ENCODE peak calls at places on chromosomes 6 and 20, in six cellular contexts. One of them, this sample, is unnamed.

GRCh38 chr6:75205776-75206334 is at the start of gene COL12A1:
- DNase-seq in adrenal gland: peak; percentile 47
- DNase-seq in A549: peak; percentile 55
- DNase-seq in IMR-90: peak; percentile 100
- DNase-seq in esophagus squamous epithelium: peak; percentile 22
- DNase-seq in gastrocnemius medialis: peak; percentile 87
- DNase-seq in this sample: peak; percentile 79

GRCh38 chr6:4568138-4568537 is 208.1 kb upstream of the CDYL start:
- DNase-seq in adrenal gland: no peak
- DNase-seq in A549: no peak
- DNase-seq in IMR-90: no peak
- DNase-seq in esophagus squamous epithelium: no peak
- DNase-seq in gastrocnemius medialis: no peak
- DNase-seq in this sample: no peak

GRCh38 chr6:11525468-11526155 is 11.9 kb upstream of the TMEM170B start:
- DNase-seq in adrenal gland: peak; percentile 55
- DNase-seq in A549: no peak
- DNase-seq in IMR-90: peak; percentile 13
- DNase-seq in esophagus squamous epithelium: no peak
- DNase-seq in gastrocnemius medialis: peak; percentile 72
- DNase-seq in this sample: peak; percentile 63

GRCh38 chr6:28336284-28337024 is 506 bp upstream of the ZSCAN31 start:
- DNase-seq in adrenal gland: peak; percentile 32
- DNase-seq in A549: no peak
- DNase-seq in IMR-90: peak; percentile 31
- DNase-seq in esophagus squamous epithelium: no peak
- DNase-seq in gastrocnemius medialis: no peak
- DNase-seq in this sample: peak; percentile 34

GRCh38 chr20:22568872-22569344 is 15.5 kb downstream of the FOXA2 start:
- DNase-seq in adrenal gland: no peak
- DNase-seq in A549: no peak
- DNase-seq in IMR-90: no peak
- DNase-seq in esophagus squamous epithelium: no peak
- DNase-seq in gastrocnemius medialis: no peak
- DNase-seq in this sample: peak; percentile 38

GRCh38 chr6:111260570-111261298 is 173.4 kb downstream of the SLC16A10 start:
- DNase-seq in adrenal gland: no peak
- DNase-seq in A549: no peak
- DNase-seq in IMR-90: peak; percentile 53
- DNase-seq in esophagus squamous epithelium: no peak
- DNase-seq in gastrocnemius medialis: no peak
- DNase-seq in this sample: no peak

GRCh38 chr20:59386819-59387218 is 86.4 kb downstream of the EDN3 start:
- DNase-seq in adrenal gland: no peak
- DNase-seq in A549: no peak
- DNase-seq in IMR-90: no peak
- DNase-seq in esophagus squamous epithelium: no peak
- DNase-seq in gastrocnemius medialis: no peak
- DNase-seq in this sample: no peak

GRCh38 chr6:150157076-150157475 is 14.2 kb downstream of the PPP1R14C start:
- DNase-seq in adrenal gland: no peak
- DNase-seq in A549: no peak
- DNase-seq in IMR-90: no peak
- DNase-seq in esophagus squamous epithelium: no peak
- DNase-seq in gastrocnemius medialis: no peak
- DNase-seq in this sample: no peak

GRCh38 chr20:46199198-46199597 is 81.1 kb downstream of the CD40 start:
- DNase-seq in adrenal gland: peak; percentile 70
- DNase-seq in A549: peak; percentile 46
- DNase-seq in IMR-90: no peak
- DNase-seq in esophagus squamous epithelium: no peak
- DNase-seq in gastrocnemius medialis: no peak
- DNase-seq in this sample: no peak

GRCh38 chr6:24529985-24530384 is 35.2 kb downstream of the ALDH5A1 start:
- DNase-seq in adrenal gland: no peak
- DNase-seq in A549: no peak
- DNase-seq in IMR-90: no peak
- DNase-seq in esophagus squamous epithelium: no peak
- DNase-seq in gastrocnemius medialis: no peak
- DNase-seq in this sample: no peak

GRCh38 chr6:43070028-43070632 is 6.0 kb upstream of the PTK7 start:
- DNase-seq in adrenal gland: no peak
- DNase-seq in A549: peak; percentile 53
- DNase-seq in IMR-90: peak; percentile 76
- DNase-seq in esophagus squamous epithelium: no peak
- DNase-seq in gastrocnemius medialis: no peak
- DNase-seq in this sample: no peak

GRCh38 chr6:149888659-149889058 is 9.3 kb downstream of the RAET1E start:
- DNase-seq in adrenal gland: no peak
- DNase-seq in A549: no peak
- DNase-seq in IMR-90: peak; percentile 54
- DNase-seq in esophagus squamous epithelium: no peak
- DNase-seq in gastrocnemius medialis: peak; percentile 75
- DNase-seq in this sample: no peak

GRCh38 chr20:44231713-44232468 is 15.2 kb upstream of the GDAP1L1 start:
- DNase-seq in adrenal gland: no peak
- DNase-seq in A549: no peak
- DNase-seq in IMR-90: no peak
- DNase-seq in esophagus squamous epithelium: no peak
- DNase-seq in gastrocnemius medialis: no peak
- DNase-seq in this sample: no peak

GRCh38 chr6:159594106-159594749 is 98.8 kb downstream of the SOD2 start:
- DNase-seq in adrenal gland: no peak
- DNase-seq in A549: no peak
- DNase-seq in IMR-90: peak; percentile 52
- DNase-seq in esophagus squamous epithelium: no peak
- DNase-seq in gastrocnemius medialis: no peak
- DNase-seq in this sample: no peak

GRCh38 chr6:170243791-170244291 is 47.0 kb downstream of the DLL1 start:
- DNase-seq in adrenal gland: no peak
- DNase-seq in A549: no peak
- DNase-seq in IMR-90: no peak
- DNase-seq in esophagus squamous epithelium: no peak
- DNase-seq in gastrocnemius medialis: no peak
- DNase-seq in this sample: peak; percentile 23

GRCh38 chr6:33860706-33861474 is 57.1 kb upstream of the MLN start:
- DNase-seq in adrenal gland: no peak
- DNase-seq in A549: no peak
- DNase-seq in IMR-90: peak; percentile 24
- DNase-seq in esophagus squamous epithelium: no peak
- DNase-seq in gastrocnemius medialis: no peak
- DNase-seq in this sample: no peak

GRCh38 chr20:9467995-9468394 is 46.4 kb upstream of the LAMP5 start:
- DNase-seq in adrenal gland: no peak
- DNase-seq in A549: peak; percentile 16
- DNase-seq in IMR-90: no peak
- DNase-seq in esophagus squamous epithelium: no peak
- DNase-seq in gastrocnemius medialis: no peak
- DNase-seq in this sample: no peak

GRCh38 chr20:42986143-42986773 is 203.4 kb downstream of the PTPRT start:
- DNase-seq in adrenal gland: no peak
- DNase-seq in A549: no peak
- DNase-seq in IMR-90: no peak
- DNase-seq in esophagus squamous epithelium: no peak
- DNase-seq in gastrocnemius medialis: no peak
- DNase-seq in this sample: no peak

DNA sequence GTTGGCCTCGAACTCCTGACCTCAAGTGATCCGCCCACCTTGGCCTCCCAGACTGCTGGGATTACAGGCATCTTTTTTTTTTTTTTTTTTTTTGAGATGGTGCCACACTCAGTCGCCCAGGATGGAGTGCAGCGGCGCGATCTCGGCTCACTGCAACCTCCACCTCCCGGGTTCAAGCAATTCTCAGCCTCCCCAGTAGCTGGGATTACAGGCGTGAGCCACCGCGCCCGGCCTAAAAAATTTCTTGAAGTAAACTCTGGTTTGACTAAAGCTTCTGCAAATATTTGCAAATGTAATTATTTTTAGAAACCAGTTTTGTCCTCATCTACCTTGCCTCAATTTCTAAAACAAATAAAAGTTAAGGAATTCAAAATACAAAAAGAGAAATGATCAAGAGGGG is 1.2 kb downstream of the IBTK start:
- DNase-seq in adrenal gland: peak; percentile 22
- DNase-seq in A549: no peak
- DNase-seq in IMR-90: no peak
- DNase-seq in esophagus squamous epithelium: no peak
- DNase-seq in gastrocnemius medialis: no peak
- DNase-seq in this sample: no peak
- H3K4me1 ChIP-seq in adrenal gland: peaks cover 46% of the 10 kb centered on the region
- H3K4me1 ChIP-seq in A549: peaks cover 43% of the 10 kb centered on the region
- H3K4me1 ChIP-seq in IMR-90: peaks cover 10% of the 10 kb centered on the region
- H3K4me1 ChIP-seq in esophagus squamous epithelium: peaks cover 48% of the 10 kb centered on the region
- H3K4me1 ChIP-seq in gastrocnemius medialis: peaks cover 34% of the 10 kb centered on the region
- H3K4me1 ChIP-seq in this sample: peaks cover 54% of the 10 kb centered on the region

DNA sequence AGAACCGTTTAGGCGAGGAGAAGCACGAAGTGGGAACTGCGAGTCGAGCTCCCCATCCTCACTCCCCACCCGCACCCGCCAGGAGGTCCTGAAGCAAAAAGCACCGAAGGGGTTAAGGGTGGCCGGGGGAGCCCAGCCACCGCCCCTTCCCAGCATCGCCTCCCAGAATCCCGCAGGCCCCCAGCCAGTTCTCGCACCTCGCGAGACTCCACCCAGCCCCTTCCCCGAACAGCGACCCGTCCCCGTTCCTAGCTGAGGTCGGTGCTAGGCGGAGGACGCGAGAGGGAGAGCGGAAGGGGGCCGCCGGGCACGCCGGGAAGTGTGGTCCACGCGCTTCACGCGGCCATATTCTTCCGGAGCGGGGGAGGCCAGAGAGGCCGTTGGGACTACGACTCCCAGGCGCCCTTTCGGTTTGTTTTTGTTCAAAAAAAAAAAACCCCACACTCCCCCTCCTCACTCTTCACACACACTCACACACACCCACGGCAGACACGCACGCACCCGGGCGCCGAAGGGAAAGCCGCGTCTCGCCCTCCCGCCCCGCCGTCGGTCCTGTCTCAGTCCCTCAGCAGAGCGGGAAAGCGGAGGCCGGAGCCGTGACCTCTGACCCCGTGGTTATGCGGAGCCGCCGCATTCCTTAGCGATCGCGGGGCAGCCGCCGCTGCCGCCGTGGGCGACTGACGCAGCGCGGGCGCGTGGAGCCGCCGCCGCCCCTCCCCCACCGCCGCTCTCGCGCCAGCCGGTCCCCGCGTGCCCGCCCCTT is at the start of gene ASXL1:
- DNase-seq in adrenal gland: peak; percentile 98
- DNase-seq in A549: peak; percentile 94
- DNase-seq in IMR-90: peak; percentile 95
- DNase-seq in esophagus squamous epithelium: peak; percentile 74
- DNase-seq in gastrocnemius medialis: peak; percentile 97
- DNase-seq in this sample: peak; percentile 97
- TF ChIP-seq POLR2A in adrenal gland: peak; percentile 14
- TF ChIP-seq POLR2A in A549: peak; percentile 49
- TF ChIP-seq POLR2A in IMR-90: no peak
- TF ChIP-seq POLR2A in esophagus squamous epithelium: peak; percentile 46
- TF ChIP-seq POLR2A in gastrocnemius medialis: peak; percentile 39
- TF ChIP-seq POLR2A in this sample: peak; percentile 64

DNA sequence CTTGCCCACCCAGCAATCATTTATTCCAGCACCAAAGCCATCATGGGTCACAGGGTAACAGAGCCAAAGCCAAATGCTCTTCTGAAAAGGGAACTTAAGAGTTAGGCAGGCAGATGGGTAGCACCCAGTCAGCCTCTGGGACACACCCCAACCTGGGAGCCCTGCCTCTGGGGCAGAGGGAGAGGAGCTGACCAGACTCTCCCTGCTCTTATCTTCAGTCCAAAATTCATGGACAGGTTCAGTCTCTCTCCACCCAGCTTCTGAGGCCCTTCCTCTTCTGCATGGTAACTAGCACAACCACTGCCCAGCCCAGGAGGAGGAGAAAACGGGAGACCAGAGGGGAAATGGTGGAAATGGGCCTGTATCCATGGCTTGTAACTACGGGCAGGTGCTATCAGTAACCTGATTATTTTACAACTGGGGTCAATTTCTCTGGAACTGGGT is 105.4 kb downstream of the NOL4L start:
- DNase-seq in adrenal gland: no peak
- DNase-seq in A549: no peak
- DNase-seq in IMR-90: no peak
- DNase-seq in esophagus squamous epithelium: no peak
- DNase-seq in gastrocnemius medialis: no peak
- DNase-seq in this sample: no peak
- H3K4me1 ChIP-seq in adrenal gland: peaks cover 73% of the 10 kb centered on the region
- H3K4me1 ChIP-seq in A549: peaks cover 42% of the 10 kb centered on the region
- H3K4me1 ChIP-seq in IMR-90: peaks cover 27% of the 10 kb centered on the region
- H3K4me1 ChIP-seq in esophagus squamous epithelium: peaks cover 88% of the 10 kb centered on the region
- H3K4me1 ChIP-seq in gastrocnemius medialis: peaks cover 23% of the 10 kb centered on the region
- H3K4me1 ChIP-seq in this sample: peaks cover 82% of the 10 kb centered on the region

GRCh38 chr6:31900917-31901414 is 920 bp downstream of the ZBTB12 start:
- DNase-seq in adrenal gland: peak; percentile 46
- DNase-seq in A549: no peak
- DNase-seq in IMR-90: no peak
- DNase-seq in esophagus squamous epithelium: no peak
- DNase-seq in gastrocnemius medialis: peak; percentile 50
- DNase-seq in this sample: peak; percentile 41

GRCh38 chr6:31899882-31900722 is 1.8 kb downstream of the ZBTB12 start:
- DNase-seq in adrenal gland: no peak
- DNase-seq in A549: no peak
- DNase-seq in IMR-90: no peak
- DNase-seq in esophagus squamous epithelium: no peak
- DNase-seq in gastrocnemius medialis: no peak
- DNase-seq in this sample: no peak

GRCh38 chr6:31901415-31901952 is 402 bp downstream of the ZBTB12 start:
- DNase-seq in adrenal gland: peak; percentile 80
- DNase-seq in A549: peak; percentile 31
- DNase-seq in IMR-90: peak; percentile 41
- DNase-seq in esophagus squamous epithelium: no peak
- DNase-seq in gastrocnemius medialis: peak; percentile 58
- DNase-seq in this sample: peak; percentile 70

GRCh38 chr6:31903957-31904356 is 2.1 kb upstream of the ZBTB12 start:
- DNase-seq in adrenal gland: peak; percentile 65
- DNase-seq in A549: no peak
- DNase-seq in IMR-90: peak; percentile 22
- DNase-seq in esophagus squamous epithelium: no peak
- DNase-seq in gastrocnemius medialis: no peak
- DNase-seq in this sample: no peak

GRCh38 chr6:31901953-31902643 is at the start of gene ZBTB12:
- DNase-seq in adrenal gland: peak; percentile 96
- DNase-seq in A549: peak; percentile 77
- DNase-seq in IMR-90: peak; percentile 98
- DNase-seq in esophagus squamous epithelium: no peak
- DNase-seq in gastrocnemius medialis: peak; percentile 82
- DNase-seq in this sample: peak; percentile 95
- TF ChIP-seq POLR2A in adrenal gland: peak; percentile 36
- TF ChIP-seq POLR2A in A549: peak; percentile 57
- TF ChIP-seq POLR2A in IMR-90: no peak
- TF ChIP-seq POLR2A in esophagus squamous epithelium: peak; percentile 61
- TF ChIP-seq POLR2A in gastrocnemius medialis: peak; percentile 33
- TF ChIP-seq POLR2A in this sample: peak; percentile 69

DNA sequence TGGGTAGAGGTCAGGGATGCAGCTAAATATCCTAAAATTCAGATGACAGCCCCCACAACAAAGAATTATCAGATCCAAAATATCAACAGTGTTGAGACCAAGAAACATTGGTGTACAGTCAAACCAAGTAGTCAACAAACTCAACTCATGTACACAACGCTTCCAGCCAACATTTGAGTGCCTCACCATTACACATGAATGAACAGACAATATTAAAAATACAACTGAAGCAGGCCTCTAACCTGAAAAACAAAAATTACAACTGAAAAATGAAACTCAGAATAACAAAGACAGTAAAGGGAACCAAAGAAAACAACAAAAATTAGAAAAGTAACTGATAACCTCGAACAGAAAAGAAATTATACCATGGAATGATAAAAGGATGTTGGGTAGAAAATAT is 46.2 kb downstream of the HACE1 start:
- DNase-seq in adrenal gland: no peak
- DNase-seq in A549: no peak
- DNase-seq in IMR-90: no peak
- DNase-seq in esophagus squamous epithelium: no peak
- DNase-seq in gastrocnemius medialis: no peak
- DNase-seq in this sample: no peak
- H3K4me1 ChIP-seq in adrenal gland: no peaks in the 10 kb centered on the region
- H3K4me1 ChIP-seq in A549: no peaks in the 10 kb centered on the region
- H3K4me1 ChIP-seq in IMR-90: no peaks in the 10 kb centered on the region
- H3K4me1 ChIP-seq in esophagus squamous epithelium: no peaks in the 10 kb centered on the region
- H3K4me1 ChIP-seq in gastrocnemius medialis: no peaks in the 10 kb centered on the region
- H3K4me1 ChIP-seq in this sample: no peaks in the 10 kb centered on the region